ENCODE peak calls at places on chromosome 16, in nine cellular contexts. I is HCEC 1CT; J is thoracic aorta; G is EH; V is endothelial cell of umbilical vein; U is stimulated activated CD4-positive, alpha-beta T cell treated with anti-CD3 and anti-CD28 coated beads, TNF-alpha, amount 100 ng/mL, for 48 hours; T is HAP-1; N is ELR; F is CD8-positive, alpha-beta memory T cell. K is an unnamed sample.

GRCh38 chr16:27198451-27199234 is 4.7 kb upstream of the KDM8 start:
- DNase-seq in T (no peak), G (no peak), J (no peak), N (no peak), V (no peak), I (no peak), U (no peak), F (no peak), K (no peak)

GRCh38 chr16:56629531-56629930 is 2.9 kb upstream of the MT1M start:
- DNase-seq in U (no peak), N (no peak), V (no peak), T (no peak), I (no peak), J (no peak), G (no peak), F (no peak), K (no peak)

GRCh38 chr16:14202697-14203096 is 131.6 kb downstream of the MRTFB start:
- DNase-seq in V (peak; percentile 85), N (peak; percentile 33), G (no peak), I (peak; percentile 16), J (no peak), F (no peak), T (peak; percentile 40), U (no peak), K (no peak)

GRCh38 chr16:17469011-17469741 is 1.6 kb downstream of the XYLT1 start:
- DNase-seq in N (peak; percentile 80), I (peak; percentile 65), J (no peak), U (no peak), G (peak; percentile 95), V (no peak), F (no peak), T (no peak), K (no peak)

GRCh38 chr16:1509307-1510221 is 16.4 kb downstream of the TELO2 start:
- DNase-seq in V (peak; percentile 15), F (no peak), N (no peak), G (no peak), T (no peak), I (no peak), U (no peak), J (peak; percentile 34), K (peak; percentile 56)

GRCh38 chr16:60214321-60214720 is 1480.2 kb upstream of the GOT2 start:
- DNase-seq in J (no peak), T (peak; percentile 95), U (no peak), G (no peak), I (no peak), N (no peak), F (no peak), V (no peak), K (no peak)

GRCh38 chr16:22346463-22346862 is 28.0 kb downstream of the CDR2 start:
- DNase-seq in J (no peak), U (no peak), T (no peak), N (no peak), G (no peak), I (no peak), V (peak; percentile 46), F (no peak), K (no peak)

GRCh38 chr16:64254443-64255367 is 867.2 kb downstream of the CDH11 start:
- DNase-seq in J (no peak), F (no peak), T (no peak), N (no peak), G (no peak), I (no peak), V (no peak), U (no peak), K (no peak)

GRCh38 chr16:83913234-83913633 is 14.3 kb downstream of the MLYCD start:
- DNase-seq in G (no peak), F (no peak), N (no peak), T (no peak), J (no peak), I (no peak), U (no peak), V (no peak), K (peak; percentile 43)

GRCh38 chr16:21001262-21001661 is 100.7 kb downstream of the LYRM1 start:
- DNase-seq in N (peak; percentile 49), U (peak; percentile 13), I (peak; percentile 41), T (peak; percentile 11), F (no peak), V (peak; percentile 27), J (no peak), G (peak; percentile 40), K (peak; percentile 35)

GRCh38 chr16:27978876-27979275 is 84.6 kb downstream of the GSG1L start:
- DNase-seq in U (no peak), N (no peak), F (no peak), V (no peak), I (no peak), T (no peak), G (no peak), J (no peak), K (no peak)

GRCh38 chr16:53816211-53816610 is 112.3 kb downstream of the FTO start:
- DNase-seq in I (no peak), U (no peak), N (peak; percentile 18), J (no peak), V (no peak), F (no peak), T (no peak), G (peak; percentile 71), K (peak; percentile 63)

GRCh38 chr16:10172848-10173655 is 9.2 kb downstream of the GRIN2A start:
- DNase-seq in G (peak; percentile 92), F (no peak), V (no peak), T (no peak), U (no peak), J (no peak), I (no peak), N (peak; percentile 95), K (no peak)

GRCh38 chr16:23172549-23172948 is 10.0 kb upstream of the SCNN1G start:
- DNase-seq in U (no peak), G (no peak), V (no peak), I (no peak), N (no peak), T (no peak), F (no peak), J (no peak), K (no peak)

GRCh38 chr16:84378567-84378966 is 10.2 kb downstream of the ATP2C2 start:
- DNase-seq in G (no peak), F (no peak), I (no peak), N (no peak), U (no peak), V (no peak), J (no peak), T (no peak), K (no peak)

GRCh38 chr16:51441331-51441730 is 290.3 kb upstream of the SALL1 start:
- DNase-seq in U (no peak), G (no peak), N (no peak), I (no peak), J (no peak), F (no peak), T (peak; percentile 34), V (no peak), K (no peak)

GRCh38 chr16:69397821-69398521 is 12.2 kb upstream of the TERF2 start:
- DNase-seq in N (peak; percentile 92), G (peak; percentile 82), T (peak; percentile 59), V (peak; percentile 90), J (no peak), U (no peak), I (peak; percentile 84), F (no peak), K (peak; percentile 73)

GRCh38 chr16:70638814-70639792 is 7.3 kb upstream of the IL34 start:
- DNase-seq in I (peak; percentile 81), T (no peak), F (no peak), J (no peak), V (no peak), N (no peak), G (peak; percentile 78), U (no peak), K (peak; percentile 85)

GRCh38 chr16:15051387-15051951 is 4.4 kb downstream of the NTAN1 start:
- DNase-seq in G (no peak), I (no peak), V (no peak), J (no peak), N (no peak), T (no peak), U (no peak), F (no peak), K (no peak)

GRCh38 chr16:84597518-84598390 is 20.1 kb downstream of the COTL1 start:
- DNase-seq in V (peak; percentile 25), J (no peak), F (no peak), I (no peak), T (no peak), U (no peak), N (no peak), G (no peak), K (no peak)

GRCh38 chr16:88510091-88510719 is 57.1 kb downstream of the ZFPM1 start:
- DNase-seq in I (no peak), J (no peak), N (no peak), F (no peak), T (no peak), V (no peak), G (no peak), U (no peak), K (no peak)

K was measured in cardiac muscle cell.